ENCODE peak calls at places on chromosome 10, in seven cellular contexts. L is neural progenitor cell, P is fibroblast of lung, O is body of pancreas, B is gastrocnemius medialis, H is cardiac muscle cell, Z is A549. J is an unnamed sample.

GRCh38 chr10:129126955-129127354 is 340.1 kb upstream of the MGMT start:
- DNase-seq in L (no peak), P (no peak), O (no peak), B (no peak), H (no peak), Z (no peak), J (no peak)

GRCh38 chr10:14032406-14032998 is 298.2 kb downstream of the FRMD4A start:
- DNase-seq in L (peak; percentile 74), P (peak; percentile 17), O (no peak), B (no peak), H (peak; percentile 39), Z (no peak), J (no peak)

GRCh38 chr10:127368937-127369336 is 172.5 kb upstream of the INSYN2A start:
- DNase-seq in L (no peak), P (no peak), O (no peak), B (no peak), H (no peak), Z (no peak), J (no peak)

GRCh38 chr10:100996678-100997363 is 2.8 kb upstream of the LZTS2 start:
- DNase-seq in L (peak; percentile 80), P (no peak), O (peak; percentile 50), B (no peak), H (peak; percentile 74), Z (peak; percentile 57), J (no peak)

GRCh38 chr10:7315906-7316305 is 94.9 kb downstream of the SFMBT2 start:
- DNase-seq in L (no peak), P (no peak), O (no peak), B (no peak), H (no peak), Z (no peak), J (no peak)

GRCh38 chr10:116849271-116850057 is at the start of gene ENO4:
- DNase-seq in L (peak; percentile 97), P (peak; percentile 84), O (peak; percentile 92), B (no peak), H (peak; percentile 94), Z (peak; percentile 89), J (peak; percentile 67)

GRCh38 chr10:33643042-33643441 is 308.6 kb upstream of the NRP1 start:
- DNase-seq in L (no peak), P (peak; percentile 88), O (no peak), B (no peak), H (no peak), Z (no peak), J (no peak)

GRCh38 chr10:125441151-125441550 is 241.8 kb downstream of the TEX36 start:
- DNase-seq in L (no peak), P (peak; percentile 3), O (no peak), B (no peak), H (no peak), Z (no peak), J (no peak)

GRCh38 chr10:44926771-44927751 is 15.9 kb downstream of the TMEM72 start:
- DNase-seq in L (no peak), P (peak; percentile 51), O (peak; percentile 75), B (peak; percentile 48), H (no peak), Z (no peak), J (peak; percentile 11)

GRCh38 chr10:3137958-3138726 is 34.4 kb downstream of the PITRM1 start:
- DNase-seq in L (no peak), P (no peak), O (no peak), B (no peak), H (no peak), Z (no peak), J (no peak)

GRCh38 chr10:70596110-70596798 is 6.3 kb downstream of the PRF1 start:
- DNase-seq in L (no peak), P (no peak), O (no peak), B (no peak), H (no peak), Z (no peak), J (no peak)

GRCh38 chr10:100733319-100733718 is 12.1 kb upstream of the PAX2 start:
- DNase-seq in L (no peak), P (no peak), O (no peak), B (no peak), H (no peak), Z (no peak), J (no peak)

GRCh38 chr10:61970182-61971015 is 68.9 kb downstream of the ARID5B start:
- DNase-seq in L (no peak), P (peak; percentile 45), O (no peak), B (no peak), H (no peak), Z (no peak), J (no peak)

GRCh38 chr10:61973923-61974322 is 72.4 kb downstream of the ARID5B start:
- DNase-seq in L (no peak), P (no peak), O (no peak), B (no peak), H (peak; percentile 28), Z (no peak), J (no peak)

GRCh38 chr10:61974611-61975010 is 73.1 kb downstream of the ARID5B start:
- DNase-seq in L (no peak), P (peak; percentile 67), O (peak; percentile 53), B (peak; percentile 31), H (peak; percentile 40), Z (no peak), J (peak; percentile 37)

GRCh38 chr10:61973169-61973568 is 71.7 kb downstream of the ARID5B start:
- DNase-seq in L (no peak), P (no peak), O (no peak), B (no peak), H (no peak), Z (no peak), J (no peak)

DNA sequence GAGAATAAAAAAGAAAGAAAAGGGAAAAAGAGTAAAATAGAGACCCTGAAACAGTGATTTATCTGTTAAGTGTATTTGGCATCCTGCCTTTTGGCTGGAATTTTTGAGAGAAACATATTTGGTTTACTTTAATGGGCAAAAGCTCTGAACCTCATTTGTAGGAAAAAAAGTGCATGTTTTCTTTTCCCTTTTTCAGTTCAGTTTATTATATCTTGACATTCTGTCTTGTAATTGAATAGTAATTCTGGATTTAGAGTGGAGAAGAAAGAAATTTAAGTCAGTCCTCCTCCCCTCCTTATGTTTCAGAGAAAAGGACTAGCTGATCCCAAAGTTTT is 69.5 kb downstream of the ARID5B start:
- DNase-seq in L (no peak), P (peak; percentile 58), O (no peak), B (no peak), H (no peak), Z (no peak), J (no peak)
- H3K4me1 ChIP-seq in L (no peaks in the 10 kb centered on the region), P (peaks cover 14% of the 10 kb centered on the region), O (peaks cover 19% of the 10 kb centered on the region), B (peaks cover 41% of the 10 kb centered on the region), H (peaks cover 15% of the 10 kb centered on the region), Z (peaks cover 24% of the 10 kb centered on the region), J (peaks cover 26% of the 10 kb centered on the region)

DNA sequence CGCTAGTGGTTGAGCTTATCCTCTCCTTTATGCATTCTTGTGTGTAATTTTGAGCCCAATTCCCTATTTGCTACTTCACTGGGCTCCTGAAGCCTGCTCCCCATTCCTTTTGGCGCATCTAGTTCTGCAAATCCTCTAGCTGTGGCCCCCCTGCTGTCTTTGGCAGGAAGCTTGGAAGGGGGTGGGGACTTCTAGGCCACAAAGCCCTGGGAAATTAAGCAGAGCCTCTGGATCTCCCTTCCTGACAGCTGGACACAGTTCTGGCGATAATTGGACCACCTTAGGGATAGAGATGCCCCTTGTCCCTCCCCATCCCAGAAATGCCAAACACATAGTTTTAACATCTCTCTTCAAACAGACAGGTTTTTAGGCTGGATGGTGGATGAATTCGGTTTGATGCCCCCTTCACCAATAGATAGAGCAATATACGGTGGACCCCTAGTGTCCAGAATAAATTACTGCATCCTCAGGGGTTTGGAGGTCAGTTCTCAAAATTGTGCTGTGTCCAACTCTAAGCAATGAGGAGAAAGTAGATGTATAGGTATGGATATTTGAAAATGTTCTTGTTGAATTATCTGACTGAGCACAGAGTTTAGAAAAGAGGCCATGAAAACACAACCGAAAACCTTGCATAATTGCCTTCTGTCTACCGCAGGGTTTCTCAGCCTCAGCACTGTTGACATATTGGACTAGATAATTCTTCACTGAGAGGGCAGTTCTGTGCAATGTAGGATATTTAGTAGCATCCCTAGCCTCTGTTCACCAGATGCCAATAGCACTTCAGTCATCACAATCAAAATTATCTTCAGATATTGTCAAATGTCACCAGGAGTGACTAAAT is 75.5 kb downstream of the PAPSS2 start:
- DNase-seq in L (peak; percentile 93), P (peak; percentile 45), O (peak; percentile 31), B (no peak), H (peak; percentile 59), Z (peak; percentile 50), J (no peak)
- H3K27ac ChIP-seq in L (peak overlapping the region; percentile 24), P (no peak overlapping the region), O (no peak overlapping the region), B (no peak overlapping the region), H (no peak overlapping the region), Z (peak overlapping the region; percentile 42), J (no peak overlapping the region)

GRCh38 chr10:69484736-69485135 is 33.5 kb downstream of the TSPAN15 start:
- DNase-seq in L (no peak), P (no peak), O (no peak), B (no peak), H (no peak), Z (no peak), J (no peak)

GRCh38 chr10:69481280-69481679 is 30.0 kb downstream of the TSPAN15 start:
- DNase-seq in L (no peak), P (no peak), O (no peak), B (no peak), H (no peak), Z (no peak), J (no peak)

GRCh38 chr10:69482125-69482524 is 30.9 kb downstream of the TSPAN15 start:
- DNase-seq in L (no peak), P (no peak), O (no peak), B (no peak), H (no peak), Z (no peak), J (no peak)

GRCh38 chr10:69486922-69487730 is 35.9 kb downstream of the TSPAN15 start:
- DNase-seq in L (no peak), P (no peak), O (no peak), B (no peak), H (peak; percentile 46), Z (no peak), J (peak; percentile 68)

DNA sequence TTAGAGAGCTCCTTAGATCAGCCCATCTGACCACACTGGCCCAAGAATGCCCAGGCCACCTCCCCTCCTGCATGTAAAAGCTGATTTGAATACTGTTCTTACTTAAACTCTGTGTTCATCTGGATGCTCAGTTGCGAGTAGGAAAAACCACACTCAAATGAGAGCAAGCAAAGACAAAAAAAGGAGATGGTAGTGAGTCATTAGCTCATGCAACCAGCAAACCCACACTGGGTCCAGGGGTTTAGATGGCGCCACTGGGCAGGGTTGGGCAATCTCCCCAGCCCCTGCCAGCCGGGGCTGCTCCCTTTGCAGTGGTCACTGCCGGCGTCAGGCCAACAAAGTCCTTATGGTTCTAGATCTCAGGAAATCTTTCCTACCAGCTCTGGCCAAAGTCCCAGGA is 32.7 kb downstream of the TSPAN15 start:
- DNase-seq in L (no peak), P (no peak), O (no peak), B (no peak), H (no peak), Z (no peak), J (peak; percentile 30)
- H3K4me1 ChIP-seq in L (no peaks in the 10 kb centered on the region), P (no peaks in the 10 kb centered on the region), O (peaks cover 13% of the 10 kb centered on the region), B (peaks cover 72% of the 10 kb centered on the region), H (peaks cover 50% of the 10 kb centered on the region), Z (peaks cover 12% of the 10 kb centered on the region), J (peaks cover 13% of the 10 kb centered on the region)

GRCh38 chr10:89029201-89029600 is 38.6 kb downstream of the FAS start:
- DNase-seq in L (no peak), P (no peak), O (no peak), B (no peak), H (no peak), Z (no peak), J (no peak)

GRCh38 chr10:89025453-89025852 is 34.9 kb downstream of the FAS start:
- DNase-seq in L (no peak), P (no peak), O (no peak), B (no peak), H (no peak), Z (no peak), J (no peak)

GRCh38 chr10:89032141-89032814 is 41.7 kb downstream of the FAS start:
- DNase-seq in L (no peak), P (peak; percentile 86), O (no peak), B (no peak), H (no peak), Z (peak; percentile 31), J (peak; percentile 82)

GRCh38 chr10:89029785-89030437 is 39.3 kb downstream of the FAS start:
- DNase-seq in L (peak; percentile 84), P (peak; percentile 66), O (peak; percentile 74), B (peak; percentile 45), H (peak; percentile 82), Z (peak; percentile 35), J (peak; percentile 17)
- H3K27ac ChIP-seq in L (no peak overlapping the region), P (no peak overlapping the region), O (no peak overlapping the region), B (no peak overlapping the region), H (no peak overlapping the region), Z (no peak overlapping the region), J (no peak overlapping the region)